ENCODE peak calls at places on chromosomes 4 and X, in four cellular contexts. U, T, L and C are unnamed samples.

GRCh38 chr4:153204247-153205027 is at the start of gene TRIM2:
- DNase-seq in U (no peak), T (peak; percentile 77), L (no peak), C (peak; percentile 59)

GRCh38 chrX:55839480-55839879 is 121.9 kb downstream of the RRAGB start:
- DNase-seq in U (no peak), T (no peak), L (no peak), C (no peak)

GRCh38 chr4:153261922-153262321 is 57.7 kb downstream of the TRIM2 start:
- DNase-seq in U (no peak), T (no peak), L (no peak), C (no peak)

GRCh38 chr4:121951570-121952110 is at the start of gene TRPC3:
- DNase-seq in U (no peak), T (peak; percentile 38), L (peak; percentile 71), C (peak; percentile 43)

GRCh38 chrX:109732319-109732779 is 708 bp downstream of the ACSL4 start:
- DNase-seq in U (no peak), T (no peak), L (no peak), C (no peak)

GRCh38 chr4:10808591-10808990 is 124.0 kb upstream of the CLNK start:
- DNase-seq in U (no peak), T (peak; percentile 37), L (no peak), C (no peak)

GRCh38 chr4:138804705-138805104 is 210.9 kb upstream of the NOCT start:
- DNase-seq in U (no peak), T (no peak), L (no peak), C (no peak)

GRCh38 chr4:158821228-158822009 is 52.6 kb downstream of the FNIP2 start:
- DNase-seq in U (no peak), T (no peak), L (no peak), C (no peak)

GRCh38 chr4:98433608-98434198 is 172.5 kb downstream of the RAP1GDS1 start:
- DNase-seq in U (no peak), T (no peak), L (no peak), C (no peak)

GRCh38 chr4:154559141-154559841 is 3.5 kb upstream of the FGB start:
- DNase-seq in U (peak; percentile 54), T (no peak), L (peak; percentile 50), C (peak; percentile 65)

GRCh38 chrX:63735882-63736281 is 49.1 kb downstream of the ARHGEF9 start:
- DNase-seq in U (no peak), T (no peak), L (no peak), C (no peak)

GRCh38 chrX:55593756-55594257 is 29.4 kb upstream of the FOXR2 start:
- DNase-seq in U (no peak), T (peak; percentile 52), L (no peak), C (no peak)

GRCh38 chr4:71186566-71187398 is 152.0 kb upstream of the SLC4A4 start:
- DNase-seq in U (no peak), T (peak; percentile 44), L (peak; percentile 59), C (peak; percentile 84)

GRCh38 chr4:69977582-69977981 is 12.1 kb upstream of the CSN2 start:
- DNase-seq in U (no peak), T (no peak), L (no peak), C (no peak)

GRCh38 chr4:1405636-1406415 is 416 bp downstream of the NKX1-1 start:
- DNase-seq in U (no peak), T (peak; percentile 12), L (peak; percentile 49), C (no peak)

GRCh38 chr4:13544556-13545393 is 467 bp upstream of the NKX3-2 start:
- DNase-seq in U (no peak), T (peak; percentile 79), L (peak; percentile 85), C (no peak)

GRCh38 chr4:123699823-123700822 is 303.5 kb downstream of the SPRY1 start:
- DNase-seq in U (peak; percentile 94), T (peak; percentile 32), L (no peak), C (no peak)

GRCh38 chr4:72631296-72631695 is 62.3 kb upstream of the ADAMTS3 start:
- DNase-seq in U (peak; percentile 30), T (peak; percentile 75), L (no peak), C (no peak)

GRCh38 chr4:88706574-88706973 is 8.9 kb upstream of the NAP1L5 start:
- DNase-seq in U (peak; percentile 32), T (peak; percentile 51), L (no peak), C (peak; percentile 57)

GRCh38 chr4:13523105-13523477 is 21.2 kb downstream of the NKX3-2 start:
- DNase-seq in U (no peak), T (no peak), L (no peak), C (no peak)

GRCh38 chrX:129833153-129834004 is 10.3 kb downstream of the ZDHHC9 start:
- DNase-seq in U (no peak), T (no peak), L (no peak), C (no peak)

GRCh38 chrX:13180807-13181206 is 136.4 kb upstream of the FAM9C start:
- DNase-seq in U (no peak), T (no peak), L (no peak), C (no peak)

GRCh38 chr4:177921715-177922114 is 479.5 kb upstream of the AGA start:
- DNase-seq in U (no peak), T (no peak), L (no peak), C (no peak)

GRCh38 chrX:16239211-16239610 is 71.9 kb downstream of the MAGEB17 start:
- DNase-seq in U (peak; percentile 30), T (no peak), L (no peak), C (no peak)

GRCh38 chrX:19683817-19684216 is 168.5 kb upstream of the MAP3K15 start:
- DNase-seq in U (no peak), T (no peak), L (no peak), C (no peak)

GRCh38 chr4:113825272-113825671 is 63.7 kb upstream of the CAMK2D start:
- DNase-seq in U (no peak), T (no peak), L (no peak), C (no peak)

GRCh38 chrX:149629730-149630387 is 1.7 kb downstream of the TMEM185A start:
- DNase-seq in U (no peak), T (no peak), L (no peak), C (no peak)

GRCh38 chrX:149628768-149629167 is 2.8 kb downstream of the TMEM185A start:
- DNase-seq in U (no peak), T (no peak), L (no peak), C (no peak)

GRCh38 chrX:149631293-149632165 is at the start of gene TMEM185A:
- DNase-seq in U (no peak), T (peak; percentile 77), L (peak; percentile 85), C (peak; percentile 79)

GRCh38 chrX:149628280-149628679 is 3.3 kb downstream of the TMEM185A start:
- DNase-seq in U (no peak), T (no peak), L (no peak), C (no peak)

GRCh38 chrX:149630681-149631292 is 805 bp downstream of the TMEM185A start:
- DNase-seq in U (no peak), T (peak; percentile 29), L (no peak), C (no peak)
- TF ChIP-seq CTCF in U (no peak), T (no peak), L (no peak), C (no peak)

GRCh38 chr4:87451537-87451936 is 29.2 kb downstream of the NUDT9 start:
- DNase-seq in U (no peak), T (no peak), L (no peak), C (no peak)
- TF ChIP-seq CTCF in U (peak; percentile 9), T (no peak), L (no peak), C (no peak)

GRCh38 chrX:317424-318067 is 1.1 kb downstream of the GTPBP6 start:
- DNase-seq in U (no peak), T (no peak), L (peak; percentile 93), C (no peak)

GRCh38 chrX:319579-320125 is 1.1 kb upstream of the GTPBP6 start:
- DNase-seq in U (no peak), T (no peak), L (no peak), C (peak; percentile 48)

GRCh38 chrX:316351-317325 is 2.0 kb downstream of the GTPBP6 start:
- DNase-seq in U (no peak), T (no peak), L (no peak), C (peak; percentile 59)

GRCh38 chrX:318739-319578 is at the start of gene GTPBP6:
- DNase-seq in U (peak; percentile 99), T (peak; percentile 100), L (peak; percentile 97), C (peak; percentile 100)

DNA sequence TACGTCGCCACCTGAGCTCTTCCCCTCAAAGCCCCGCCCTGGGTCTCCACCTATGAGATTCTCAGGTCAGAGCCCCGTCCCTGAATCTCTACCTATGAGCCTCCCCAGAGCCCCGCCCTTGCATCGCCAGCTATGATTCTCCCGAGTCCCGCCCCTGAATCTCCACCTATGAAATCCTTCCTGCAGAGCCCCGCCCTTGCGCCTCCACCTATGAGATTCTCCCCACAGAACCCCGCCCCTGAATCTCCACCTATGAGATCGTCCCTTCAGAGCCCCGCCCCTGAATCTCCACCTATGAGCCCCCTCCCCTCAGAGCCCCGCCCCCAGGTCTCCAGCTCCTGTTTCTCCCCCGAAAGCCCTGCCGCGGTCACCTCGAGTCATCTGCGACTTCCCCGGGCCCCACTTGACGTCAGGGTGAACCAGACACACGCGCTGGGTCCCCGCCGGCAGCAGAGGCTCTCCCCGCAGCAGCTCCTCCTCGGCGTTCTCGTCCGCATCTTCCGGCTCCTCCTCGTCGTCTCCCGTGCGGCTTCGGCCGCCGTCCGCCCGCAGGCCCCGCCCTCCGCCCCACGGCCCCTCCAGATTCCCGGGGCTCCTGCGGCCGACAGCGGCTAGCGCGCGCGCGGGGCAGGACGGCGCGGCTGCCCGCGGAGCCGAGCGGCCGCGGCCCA is 393 bp downstream of the GTPBP6 start:
- DNase-seq in U (peak; percentile 92), T (peak; percentile 99), L (peak; percentile 97), C (peak; percentile 98)
- TF ChIP-seq CTCF in U (no peak), T (no peak), L (no peak), C (no peak)

GRCh38 chr4:137414802-137415201 is 117.5 kb downstream of the PCDH18 start:
- DNase-seq in U (no peak), T (no peak), L (no peak), C (no peak)
- TF ChIP-seq CTCF in U (no peak), T (no peak), L (no peak), C (no peak)